ENCODE peak calls at places on chromosome 6, in seven cellular contexts. O, R, C, Y, U, Q and A are unnamed samples.

GRCh38 chr6:26234421-26235239 is 130.4 kb upstream of the BTN3A2 start:
- DNase-seq in O (peak; percentile 73), R (peak; percentile 78), C (peak; percentile 93), Y (no peak), U (peak; percentile 93), Q (peak; percentile 85), A (peak; percentile 72)

GRCh38 chr6:150320450-150320849 is 48.4 kb upstream of the IYD start:
- DNase-seq in O (no peak), R (no peak), C (peak; percentile 7), Y (no peak), U (peak; percentile 27), Q (peak; percentile 67), A (peak; percentile 37)

GRCh38 chr6:39335780-39336541 is 13.5 kb upstream of the KCNK16 start:
- DNase-seq in O (no peak), R (no peak), C (no peak), Y (no peak), U (no peak), Q (peak; percentile 19), A (peak; percentile 45)

GRCh38 chr6:47447726-47448125 is 29.9 kb upstream of the CD2AP start:
- DNase-seq in O (no peak), R (no peak), C (no peak), Y (no peak), U (no peak), Q (no peak), A (no peak)

GRCh38 chr6:104325341-104326172 is 534.2 kb downstream of the HACE1 start:
- DNase-seq in O (no peak), R (no peak), C (peak; percentile 77), Y (peak; percentile 31), U (peak; percentile 69), Q (peak; percentile 73), A (peak; percentile 11)

GRCh38 chr6:112384511-112384910 is 37.4 kb downstream of the RFPL4B start:
- DNase-seq in O (no peak), R (no peak), C (no peak), Y (no peak), U (peak; percentile 10), Q (no peak), A (peak; percentile 13)

GRCh38 chr6:156562636-156563035 is 214.5 kb upstream of the ARID1B start:
- DNase-seq in O (no peak), R (no peak), C (no peak), Y (no peak), U (no peak), Q (no peak), A (no peak)

GRCh38 chr6:63968650-63969049 is 333.0 kb downstream of the PHF3 start:
- DNase-seq in O (no peak), R (no peak), C (no peak), Y (no peak), U (no peak), Q (no peak), A (no peak)

GRCh38 chr6:1325471-1326309 is 13.8 kb downstream of the FOXQ1 start:
- DNase-seq in O (no peak), R (no peak), C (peak; percentile 75), Y (no peak), U (peak; percentile 49), Q (peak; percentile 84), A (peak; percentile 81)

GRCh38 chr6:53495496-53495895 is 49.4 kb downstream of the GCLC start:
- DNase-seq in O (no peak), R (no peak), C (no peak), Y (no peak), U (no peak), Q (no peak), A (no peak)

GRCh38 chr6:53494076-53494475 is 50.8 kb downstream of the GCLC start:
- DNase-seq in O (no peak), R (no peak), C (no peak), Y (no peak), U (no peak), Q (peak; percentile 19), A (no peak)

GRCh38 chr6:53496100-53496499 is 48.8 kb downstream of the GCLC start:
- DNase-seq in O (no peak), R (no peak), C (no peak), Y (no peak), U (no peak), Q (no peak), A (no peak)

GRCh38 chr6:53493635-53494025 is 51.3 kb downstream of the GCLC start:
- DNase-seq in O (no peak), R (no peak), C (no peak), Y (no peak), U (peak; percentile 31), Q (no peak), A (no peak)

DNA sequence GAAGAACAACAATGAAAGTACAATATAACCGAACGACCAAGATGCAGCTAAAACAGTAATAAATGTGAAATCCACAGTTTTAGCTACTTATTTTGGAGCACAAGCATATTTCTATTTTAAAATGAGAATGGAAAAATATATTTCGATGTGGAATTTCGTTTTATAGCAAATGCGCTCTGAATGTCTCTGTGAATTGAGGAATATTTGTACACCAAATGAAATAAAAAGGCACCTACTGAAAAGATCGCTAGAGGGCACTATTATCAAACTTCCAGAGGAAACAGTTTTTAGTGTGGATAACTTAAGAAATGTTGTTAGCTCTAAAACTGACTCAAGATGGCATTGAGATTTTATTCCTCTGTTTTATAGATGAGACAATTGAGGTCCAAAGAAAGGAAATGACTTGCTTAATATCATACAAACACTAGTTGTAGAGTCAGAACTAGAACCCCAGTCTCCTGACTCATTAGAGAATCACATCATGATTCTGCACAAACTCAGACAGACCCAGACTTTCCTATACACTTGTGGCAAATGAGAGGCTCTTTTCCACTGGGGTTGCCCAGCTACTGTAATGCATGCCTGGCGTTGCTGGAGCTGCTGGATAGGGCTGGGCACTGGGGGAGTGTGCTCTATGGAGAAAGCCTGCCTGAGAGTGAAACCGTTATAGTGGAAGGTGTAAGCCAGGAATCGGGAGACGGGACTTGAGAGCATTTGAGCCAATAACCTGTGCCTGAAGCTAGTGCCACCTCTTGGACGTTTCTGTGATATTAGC is 51.9 kb downstream of the GCLC start:
- DNase-seq in O (no peak), R (no peak), C (peak; percentile 76), Y (no peak), U (peak; percentile 77), Q (peak; percentile 72), A (peak; percentile 64)
- TF ChIP-seq CTCF in O (peak; percentile 75), R (peak; percentile 56), C (peak; percentile 78), Y (peak; percentile 74), U (peak; percentile 67), Q (peak; percentile 72), A (peak; percentile 80)

DNA sequence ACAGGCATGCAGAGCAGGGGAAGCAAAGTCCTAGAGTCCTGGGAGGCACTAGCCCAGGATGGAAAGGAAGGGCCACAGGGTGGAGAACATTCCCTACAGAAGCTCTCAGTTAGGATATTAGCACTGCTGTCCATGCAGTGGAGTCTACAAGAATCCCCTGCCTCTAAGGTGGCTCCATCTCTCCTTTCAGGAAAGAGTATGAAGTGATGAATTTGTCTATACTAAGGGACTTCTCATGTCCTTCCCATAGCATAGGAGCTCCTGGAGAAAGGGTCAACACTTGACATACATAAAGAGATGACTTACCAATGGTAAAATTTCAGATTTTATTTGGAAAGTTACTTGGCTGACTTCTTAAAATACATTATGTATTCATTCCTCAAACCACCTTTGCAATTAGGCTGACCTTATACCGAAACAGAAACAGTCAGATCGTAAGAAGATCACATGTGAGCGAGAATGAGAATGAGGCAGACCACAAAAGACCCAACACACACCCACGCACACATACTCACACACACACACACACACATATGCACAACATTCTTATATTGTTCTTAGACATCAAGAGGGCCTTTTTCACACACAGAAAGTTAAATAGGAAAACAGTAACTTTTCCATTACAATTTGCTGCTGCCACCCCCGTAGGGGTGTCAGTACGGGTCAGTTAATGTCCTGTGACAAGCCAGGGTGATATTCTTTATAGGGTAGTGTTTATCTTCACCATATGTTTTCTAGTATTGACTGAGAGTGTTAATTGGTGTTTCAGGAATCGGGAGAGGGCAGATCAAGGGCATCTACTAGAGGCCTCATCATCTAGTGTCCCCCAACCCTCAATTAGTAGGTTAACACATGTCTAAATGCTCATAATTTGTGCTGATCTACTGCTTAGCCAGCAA is 159.4 kb downstream of the FAXC start:
- DNase-seq in O (no peak), R (no peak), C (no peak), Y (no peak), U (no peak), Q (no peak), A (no peak)
- H3K4me3 ChIP-seq in O (no peak overlapping the region), R (no peak overlapping the region), C (no peak overlapping the region), Y (no peak overlapping the region), U (no peak overlapping the region), Q (no peak overlapping the region), A (no peak overlapping the region)

DNA sequence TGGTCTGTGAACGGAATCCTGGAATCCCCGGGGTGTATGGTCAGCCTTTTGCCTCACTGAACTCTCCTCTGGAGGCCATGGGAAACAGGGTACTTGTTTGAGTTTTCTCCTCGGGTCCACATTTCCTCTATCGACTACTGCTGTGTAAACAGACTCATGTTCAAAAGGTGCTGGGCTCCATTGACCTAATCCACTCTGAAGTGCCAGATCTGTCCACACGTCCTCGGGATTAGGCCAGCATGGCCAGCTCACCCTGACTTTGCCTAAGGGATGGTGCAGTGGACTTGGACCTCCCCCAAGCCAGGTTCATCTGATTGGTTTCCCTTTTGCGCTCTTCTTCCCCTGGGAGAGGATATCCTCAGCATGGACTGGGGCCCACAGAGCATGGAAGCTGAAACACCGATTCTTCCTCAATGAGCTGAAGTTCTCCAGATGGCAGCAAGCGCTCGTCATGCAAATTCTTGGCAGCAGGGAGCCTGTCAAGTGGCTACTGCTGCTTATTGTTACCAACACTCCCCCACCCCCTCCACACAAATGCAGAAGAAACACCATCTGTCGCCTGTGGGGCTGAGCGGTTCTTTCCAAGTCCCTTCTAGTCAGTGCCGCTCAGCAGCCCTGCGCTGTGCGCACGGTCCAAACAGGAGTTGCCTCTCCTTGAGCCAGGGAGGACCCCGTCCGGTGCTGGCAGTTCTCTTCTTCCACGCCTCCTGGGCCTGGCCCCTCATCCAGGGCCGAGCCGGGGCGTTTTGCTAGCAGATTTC is 292.6 kb upstream of the MARCKS start:
- DNase-seq in O (peak; percentile 62), R (peak; percentile 68), C (peak; percentile 98), Y (peak; percentile 76), U (peak; percentile 97), Q (peak; percentile 98), A (peak; percentile 99)
- TF ChIP-seq CTCF in O (no peak), R (no peak), C (peak; percentile 6), Y (no peak), U (no peak), Q (peak; percentile 3), A (no peak)

GRCh38 chr6:159014406-159014805 is 14.4 kb upstream of the RSPH3 start:
- DNase-seq in O (no peak), R (no peak), C (no peak), Y (no peak), U (no peak), Q (no peak), A (no peak)

GRCh38 chr6:159012201-159012600 is 12.2 kb upstream of the RSPH3 start:
- DNase-seq in O (no peak), R (no peak), C (peak; percentile 55), Y (no peak), U (peak; percentile 49), Q (peak; percentile 46), A (peak; percentile 16)

GRCh38 chr6:159008656-159009288 is 8.8 kb upstream of the RSPH3 start:
- DNase-seq in O (no peak), R (no peak), C (peak; percentile 58), Y (no peak), U (peak; percentile 71), Q (peak; percentile 57), A (peak; percentile 26)

GRCh38 chr6:159017757-159018559 is 18.0 kb upstream of the RSPH3 start:
- DNase-seq in O (no peak), R (no peak), C (no peak), Y (no peak), U (no peak), Q (no peak), A (no peak)

GRCh38 chr6:159013229-159013628 is 13.2 kb upstream of the RSPH3 start:
- DNase-seq in O (no peak), R (no peak), C (peak; percentile 29), Y (no peak), U (no peak), Q (peak; percentile 34), A (peak; percentile 68)
- H3K4me3 ChIP-seq in O (no peak overlapping the region), R (no peak overlapping the region), C (no peak overlapping the region), Y (no peak overlapping the region), U (no peak overlapping the region), Q (no peak overlapping the region), A (no peak overlapping the region)